ENCODE peak calls at places on chromosomes 3 and 15, in nine cellular contexts. G is SK-N-SH, X is HepG2, L is GM12878, F is WTC11, Q is A549, C is endothelial cell of umbilical vein, K is HCT116, R is NB4. N is an unnamed sample.

GRCh38 chr15:24955549-24955929 is 752 bp downstream of the SNRPN start:
- DNase-seq in G (peak; percentile 32), X (no peak), L (no peak), F (no peak), Q (peak; percentile 3), C (no peak), K (no peak), R (no peak), N (no peak)

GRCh38 chr3:69160107-69160506 is 37.7 kb upstream of the LMOD3 start:
- DNase-seq in G (no peak), X (no peak), L (no peak), F (no peak), Q (no peak), C (no peak), K (no peak), R (no peak), N (no peak)

GRCh38 chr3:111884411-111885018 is 25.4 kb downstream of the PHLDB2 start:
- DNase-seq in G (no peak), X (no peak), L (no peak), F (peak; percentile 25), Q (no peak), C (no peak), K (no peak), R (no peak), N (no peak)

GRCh38 chr15:59885832-59886231 is 118.3 kb upstream of the FOXB1 start:
- DNase-seq in G (peak; percentile 6), X (no peak), L (no peak), F (no peak), Q (no peak), C (no peak), K (no peak), R (peak; percentile 2), N (no peak)

GRCh38 chr3:187979543-187979942 is 174.4 kb upstream of the LPP start:
- DNase-seq in G (no peak), X (no peak), L (no peak), F (no peak), Q (no peak), C (no peak), K (no peak), R (peak; percentile 50), N (no peak)

GRCh38 chr15:58467722-58468436 is 36.1 kb downstream of the LIPC start:
- DNase-seq in G (no peak), X (peak; percentile 94), L (no peak), F (no peak), Q (no peak), C (no peak), K (peak; percentile 60), R (no peak), N (no peak)

GRCh38 chr3:193932576-193932975 is 203.4 kb upstream of the HES1 start:
- DNase-seq in G (no peak), X (no peak), L (no peak), F (no peak), Q (no peak), C (no peak), K (no peak), R (peak; percentile 64), N (no peak)

GRCh38 chr3:182118081-182118480 is 406.4 kb downstream of the SOX2 start:
- DNase-seq in G (no peak), X (no peak), L (no peak), F (no peak), Q (no peak), C (no peak), K (no peak), R (no peak), N (no peak)

GRCh38 chr3:56219894-56220805 is 248.1 kb downstream of the ERC2 start:
- DNase-seq in G (peak; percentile 65), X (no peak), L (no peak), F (no peak), Q (no peak), C (no peak), K (no peak), R (no peak), N (no peak)

GRCh38 chr3:12963869-12964712 is 109.1 kb downstream of the IQSEC1 start:
- DNase-seq in G (no peak), X (peak; percentile 59), L (no peak), F (no peak), Q (no peak), C (peak; percentile 70), K (no peak), R (no peak), N (no peak)

GRCh38 chr3:145094355-145094941 is 1066.5 kb downstream of the PLOD2 start:
- DNase-seq in G (no peak), X (no peak), L (no peak), F (no peak), Q (peak; percentile 2), C (peak; percentile 82), K (peak; percentile 41), R (peak; percentile 45), N (no peak)

GRCh38 chr3:161104561-161105551 is at the start of gene B3GALNT1:
- DNase-seq in G (peak; percentile 81), X (no peak), L (no peak), F (peak; percentile 73), Q (peak; percentile 4), C (peak; percentile 69), K (no peak), R (no peak), N (peak; percentile 80)

GRCh38 chr3:50373865-50374188 is 14.5 kb upstream of the TMEM115 start:
- DNase-seq in G (no peak), X (no peak), L (no peak), F (no peak), Q (no peak), C (no peak), K (no peak), R (no peak), N (no peak)

GRCh38 chr15:58957101-58957973 is 23.9 kb upstream of the SLTM start:
- DNase-seq in G (peak; percentile 57), X (peak; percentile 69), L (no peak), F (peak; percentile 63), Q (peak; percentile 85), C (peak; percentile 65), K (peak; percentile 81), R (peak; percentile 83), N (no peak)

GRCh38 chr3:32614956-32615355 is 44.3 kb upstream of the DYNC1LI1 start:
- DNase-seq in G (no peak), X (no peak), L (no peak), F (no peak), Q (no peak), C (peak; percentile 74), K (no peak), R (no peak), N (no peak)

GRCh38 chr3:4355401-4356224 is 52.4 kb downstream of the SETMAR start:
- DNase-seq in G (peak; percentile 55), X (peak; percentile 24), L (no peak), F (no peak), Q (no peak), C (peak; percentile 79), K (no peak), R (no peak), N (no peak)

GRCh38 chr15:59736181-59736580 is 47.1 kb upstream of the BNIP2 start:
- DNase-seq in G (no peak), X (no peak), L (no peak), F (peak; percentile 18), Q (no peak), C (no peak), K (no peak), R (no peak), N (no peak)

DNA sequence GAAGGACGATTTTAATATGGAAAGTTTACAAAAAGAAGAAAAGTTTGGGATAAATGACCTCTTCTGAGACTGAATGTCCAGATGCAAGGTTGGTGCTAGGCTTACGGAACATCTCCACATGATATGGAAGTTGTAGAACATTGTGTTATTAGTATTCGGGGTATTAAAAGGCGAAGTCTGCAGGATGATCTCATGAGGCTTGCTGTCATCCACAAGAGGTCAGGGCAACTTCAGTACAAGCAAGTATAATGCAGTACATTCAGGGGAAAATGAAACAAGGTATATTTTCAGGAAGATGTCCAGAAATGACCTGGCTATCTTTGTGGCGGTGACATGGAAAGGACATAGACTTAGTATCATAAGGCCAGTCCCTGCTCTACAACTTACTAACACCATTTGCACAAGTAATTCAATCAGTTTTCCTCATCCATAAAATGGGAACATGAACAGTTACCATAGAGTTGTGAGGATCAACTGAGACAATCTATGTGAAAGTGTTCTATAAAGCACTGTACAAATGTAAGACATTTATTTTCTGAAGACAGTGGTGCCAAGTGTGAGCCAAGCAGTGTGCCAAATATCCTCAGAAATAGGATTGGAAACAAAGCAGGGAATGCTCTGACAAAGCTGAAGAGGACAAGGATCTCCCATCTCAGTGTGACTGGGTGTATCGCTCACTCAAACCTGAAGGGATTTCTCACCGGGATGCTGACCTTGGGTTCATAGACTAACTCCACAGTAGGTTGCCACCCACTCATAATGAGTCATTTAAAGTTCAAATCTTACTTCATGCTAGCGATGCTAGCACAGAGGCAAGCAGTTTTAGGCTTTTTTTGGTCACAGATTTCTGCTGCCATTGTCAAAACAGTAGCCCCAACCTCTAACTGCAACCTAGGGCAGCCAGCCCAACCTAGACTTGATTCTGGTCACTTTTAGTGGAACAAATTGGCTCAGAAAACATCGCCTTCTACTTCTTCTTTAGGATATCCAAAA is 118.3 kb downstream of the TIGIT start:
- DNase-seq in G (no peak), X (peak; percentile 47), L (no peak), F (no peak), Q (peak; percentile 7), C (peak; percentile 16), K (peak; percentile 65), R (no peak), N (no peak)
- TF ChIP-seq MAX in G (no peak), X (no peak), L (no peak), F (no peak), Q (no peak), C (no peak), K (no peak), R (no peak), N (no peak)

GRCh38 chr15:85284497-85284896 is 95.9 kb upstream of the AKAP13 start:
- DNase-seq in G (no peak), X (no peak), L (peak; percentile 27), F (no peak), Q (no peak), C (no peak), K (no peak), R (no peak), N (no peak)

GRCh38 chr15:85289677-85290365 is 90.6 kb upstream of the AKAP13 start:
- DNase-seq in G (peak; percentile 79), X (peak; percentile 13), L (no peak), F (no peak), Q (peak; percentile 96), C (peak; percentile 46), K (peak; percentile 58), R (peak; percentile 52), N (no peak)
- TF ChIP-seq MAX in G (no peak), X (no peak), L (no peak), F (no peak), Q (no peak), C (no peak), K (no peak), R (no peak), N (no peak)

DNA sequence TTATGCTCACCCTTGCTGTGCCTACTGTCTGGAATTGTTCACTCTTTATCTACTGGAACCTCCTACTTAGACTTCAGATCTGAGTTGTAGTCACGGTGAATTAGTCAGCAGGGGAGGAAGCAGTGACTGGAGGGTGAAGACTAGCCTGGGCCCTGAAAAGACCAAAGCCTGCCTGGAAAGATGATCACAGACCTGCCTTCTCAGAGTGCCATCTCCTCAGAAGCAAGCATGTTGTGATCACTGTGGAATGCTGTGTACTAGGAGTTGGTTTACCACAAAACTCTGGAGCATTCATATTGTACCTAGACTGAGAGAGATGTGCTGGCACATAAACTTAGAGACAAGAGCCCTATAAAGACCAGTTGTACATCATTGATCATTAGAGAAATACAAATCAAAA is 100.7 kb upstream of the SCN10A start:
- DNase-seq in G (no peak), X (no peak), L (no peak), F (no peak), Q (no peak), C (no peak), K (no peak), R (no peak), N (no peak)
- TF ChIP-seq MAX in G (no peak), X (no peak), L (no peak), F (no peak), Q (no peak), C (no peak), K (no peak), R (no peak), N (no peak)

GRCh38 chr15:51162865-51163762 is 68.4 kb upstream of the TNFAIP8L3 start:
- DNase-seq in G (peak; percentile 84), X (peak; percentile 45), L (peak; percentile 9), F (peak; percentile 76), Q (peak; percentile 89), C (peak; percentile 85), K (peak; percentile 33), R (peak; percentile 73), N (peak; percentile 86)
- TF ChIP-seq MAX in G (peak; percentile 10), X (no peak), L (no peak), F (no peak), Q (no peak), C (no peak), K (no peak), R (peak; percentile 55), N (no peak)